ENCODE peak calls at places on chromosomes 5 and 9, in four cellular contexts. One of them, this sample, is unnamed.

GRCh38 chr5:87776785-87777184 is 364.1 kb upstream of the CCNH start:
- DNase-seq in vagina: no peak
- DNase-seq in lung: no peak
- DNase-seq in IMR-90: no peak
- DNase-seq in this sample: no peak

GRCh38 chr5:59592101-59592500 is 301.4 kb downstream of the PDE4D start:
- DNase-seq in lung: no peak
- DNase-seq in IMR-90: peak
- DNase-seq in vagina: no peak
- DNase-seq in this sample: peak

GRCh38 chr9:103755986-103756385 is 338.1 kb upstream of the SMC2 start:
- DNase-seq in IMR-90: no peak
- DNase-seq in lung: no peak
- DNase-seq in vagina: no peak
- DNase-seq in this sample: no peak

GRCh38 chr9:12956261-12956660 is 181.4 kb downstream of the LURAP1L start:
- DNase-seq in vagina: no peak
- DNase-seq in IMR-90: no peak
- DNase-seq in lung: no peak
- DNase-seq in this sample: no peak

GRCh38 chr5:120454094-120454798 is 9.9 kb upstream of the PRR16 start:
- DNase-seq in vagina: no peak
- DNase-seq in IMR-90: peak
- DNase-seq in lung: no peak
- DNase-seq in this sample: peak

GRCh38 chr5:103472820-103473219 is 89.8 kb downstream of the NUDT12 start:
- DNase-seq in lung: no peak
- DNase-seq in vagina: no peak
- DNase-seq in IMR-90: peak
- DNase-seq in this sample: no peak

GRCh38 chr5:56693220-56693579 is 122.1 kb upstream of the MAP3K1 start:
- DNase-seq in vagina: no peak
- DNase-seq in lung: no peak
- DNase-seq in IMR-90: no peak
- DNase-seq in this sample: no peak

GRCh38 chr9:105157178-105157583 is 87.3 kb upstream of the SLC44A1 start:
- DNase-seq in vagina: no peak
- DNase-seq in IMR-90: peak
- DNase-seq in lung: peak
- DNase-seq in this sample: peak

GRCh38 chr9:18245911-18246310 is 228.0 kb upstream of the ADAMTSL1 start:
- DNase-seq in vagina: no peak
- DNase-seq in IMR-90: peak
- DNase-seq in lung: no peak
- DNase-seq in this sample: no peak

GRCh38 chr9:83154821-83155220 is 91.9 kb upstream of the RASEF start:
- DNase-seq in IMR-90: no peak
- DNase-seq in vagina: no peak
- DNase-seq in lung: no peak
- DNase-seq in this sample: no peak

GRCh38 chr5:16826379-16827125 is 109.5 kb downstream of the MYO10 start:
- DNase-seq in vagina: no peak
- DNase-seq in IMR-90: no peak
- DNase-seq in lung: no peak
- DNase-seq in this sample: no peak

GRCh38 chr5:66718374-66718977 is 122.3 kb downstream of the MAST4 start:
- DNase-seq in lung: no peak
- DNase-seq in IMR-90: no peak
- DNase-seq in vagina: no peak
- DNase-seq in this sample: no peak

GRCh38 chr9:123998278-123998925 is 13.2 kb upstream of the LHX2 start:
- DNase-seq in IMR-90: no peak
- DNase-seq in lung: no peak
- DNase-seq in vagina: no peak
- DNase-seq in this sample: no peak

GRCh38 chr5:27191786-27192505 is 153.6 kb upstream of the CDH9 start:
- DNase-seq in lung: no peak
- DNase-seq in IMR-90: peak
- DNase-seq in vagina: no peak
- DNase-seq in this sample: no peak

GRCh38 chr5:137190031-137190430 is 309.1 kb downstream of the SPOCK1 start:
- DNase-seq in lung: no peak
- DNase-seq in vagina: no peak
- DNase-seq in IMR-90: no peak
- DNase-seq in this sample: no peak

GRCh38 chr5:175059687-175060194 is 335.4 kb downstream of the MSX2 start:
- DNase-seq in IMR-90: peak
- DNase-seq in lung: no peak
- DNase-seq in vagina: no peak
- DNase-seq in this sample: peak

GRCh38 chr9:136544549-136545064 is 1.2 kb downstream of the NOTCH1 start:
- DNase-seq in lung: peak
- DNase-seq in IMR-90: no peak
- DNase-seq in vagina: no peak
- DNase-seq in this sample: no peak

GRCh38 chr9:133351908-133352634 is 4.1 kb downstream of the RPL7A start:
- DNase-seq in vagina: no peak
- DNase-seq in IMR-90: peak
- DNase-seq in lung: no peak
- DNase-seq in this sample: no peak

GRCh38 chr5:79297661-79298060 is 61.7 kb downstream of the JMY start:
- DNase-seq in IMR-90: peak
- DNase-seq in vagina: no peak
- DNase-seq in lung: no peak
- DNase-seq in this sample: no peak

GRCh38 chr5:110258460-110258859 is 468.0 kb downstream of the TMEM232 start:
- DNase-seq in IMR-90: no peak
- DNase-seq in vagina: no peak
- DNase-seq in lung: no peak
- DNase-seq in this sample: no peak

GRCh38 chr5:133425764-133426738 is 186.3 kb downstream of the FSTL4 start:
- DNase-seq in vagina: peak
- DNase-seq in IMR-90: no peak
- DNase-seq in lung: no peak
- DNase-seq in this sample: no peak

GRCh38 chr5:57862471-57863282 is 380.1 kb upstream of the ACTBL2 start:
- DNase-seq in lung: no peak
- DNase-seq in IMR-90: peak
- DNase-seq in vagina: no peak
- DNase-seq in this sample: no peak

GRCh38 chr5:3035452-3035851 is 284.0 kb upstream of the IRX2 start:
- DNase-seq in lung: no peak
- DNase-seq in vagina: no peak
- DNase-seq in IMR-90: no peak
- DNase-seq in this sample: no peak

GRCh38 chr5:145982572-145983314 is 46.4 kb downstream of the SH3RF2 start:
- DNase-seq in vagina: no peak
- DNase-seq in IMR-90: peak
- DNase-seq in lung: no peak
- DNase-seq in this sample: no peak

GRCh38 chr5:55933377-55934116 is 61.2 kb downstream of the IL6ST start:
- DNase-seq in lung: no peak
- DNase-seq in IMR-90: no peak
- DNase-seq in vagina: no peak
- DNase-seq in this sample: no peak

GRCh38 chr9:25542319-25542718 is 135.9 kb downstream of the TUSC1 start:
- DNase-seq in lung: no peak
- DNase-seq in IMR-90: no peak
- DNase-seq in vagina: no peak
- DNase-seq in this sample: no peak

GRCh38 chr9:133738039-133738805 is at the start of gene SARDH:
- DNase-seq in vagina: no peak
- DNase-seq in lung: peak
- DNase-seq in IMR-90: peak
- DNase-seq in this sample: no peak

GRCh38 chr5:4015709-4016108 is 420.1 kb downstream of the IRX1 start:
- DNase-seq in IMR-90: no peak
- DNase-seq in lung: no peak
- DNase-seq in vagina: no peak
- DNase-seq in this sample: no peak

GRCh38 chr5:3639175-3639574 is 43.5 kb downstream of the IRX1 start:
- DNase-seq in IMR-90: no peak
- DNase-seq in lung: no peak
- DNase-seq in vagina: no peak
- DNase-seq in this sample: no peak

GRCh38 chr9:78575041-78575440 is 278.1 kb downstream of the PSAT1 start:
- DNase-seq in IMR-90: no peak
- DNase-seq in lung: no peak
- DNase-seq in vagina: no peak
- DNase-seq in this sample: no peak

GRCh38 chr5:86623785-86624483 is 6.2 kb downstream of the COX7C start:
- DNase-seq in IMR-90: no peak
- DNase-seq in vagina: no peak
- DNase-seq in lung: no peak
- DNase-seq in this sample: no peak

GRCh38 chr5:67817652-67818051 is 397.9 kb upstream of the PIK3R1 start:
- DNase-seq in lung: no peak
- DNase-seq in IMR-90: no peak
- DNase-seq in vagina: no peak
- DNase-seq in this sample: no peak

GRCh38 chr5:173671121-173671949 is 54.9 kb upstream of the BOD1 start:
- DNase-seq in vagina: no peak
- DNase-seq in IMR-90: no peak
- DNase-seq in lung: no peak
- DNase-seq in this sample: no peak

GRCh38 chr9:32264171-32264862 is 120.1 kb upstream of the ACO1 start:
- DNase-seq in IMR-90: peak
- DNase-seq in vagina: no peak
- DNase-seq in lung: no peak
- DNase-seq in this sample: no peak

GRCh38 chr9:117414220-117414905 is 494 bp downstream of the ASTN2 start:
- DNase-seq in lung: no peak
- DNase-seq in IMR-90: no peak
- DNase-seq in vagina: no peak
- DNase-seq in this sample: no peak

GRCh38 chr9:117416856-117417255 is 2.0 kb upstream of the ASTN2 start:
- DNase-seq in IMR-90: no peak
- DNase-seq in lung: no peak
- DNase-seq in vagina: no peak
- DNase-seq in this sample: no peak

GRCh38 chr9:117414906-117415583 is at the start of gene ASTN2:
- DNase-seq in lung: no peak
- DNase-seq in IMR-90: no peak
- DNase-seq in vagina: no peak
- DNase-seq in this sample: no peak

GRCh38 chr9:117413346-117414219 is 1.3 kb downstream of the ASTN2 start:
- DNase-seq in lung: no peak
- DNase-seq in IMR-90: no peak
- DNase-seq in vagina: no peak
- DNase-seq in this sample: no peak

DNA sequence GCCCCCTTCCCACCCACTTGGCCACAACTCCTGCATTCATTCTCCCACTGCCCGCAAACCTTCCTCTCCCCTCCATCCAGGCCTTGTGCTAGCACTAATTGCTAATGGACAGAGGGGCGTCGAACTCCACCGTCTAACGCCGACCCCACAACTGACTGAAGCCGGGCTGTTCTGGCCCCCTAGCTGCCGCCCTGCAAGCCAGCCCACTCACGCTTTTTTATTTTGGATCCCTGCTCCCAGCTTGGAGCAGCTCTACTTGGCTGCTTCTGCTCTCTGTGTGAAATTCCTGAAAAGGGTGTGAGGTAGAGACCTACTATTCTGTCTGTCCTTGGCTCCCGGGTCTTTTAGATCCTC is 704 bp upstream of the ASTN2 start:
- DNase-seq in lung: no peak
- DNase-seq in vagina: no peak
- DNase-seq in IMR-90: no peak
- DNase-seq in this sample: no peak
- TF ChIP-seq CTCF in lung: no peak
- TF ChIP-seq CTCF in vagina: no peak
- TF ChIP-seq CTCF in IMR-90: no peak
- TF ChIP-seq CTCF in this sample: no peak

GRCh38 chr9:80082213-80082612 is 510.4 kb downstream of the TLE4 start:
- DNase-seq in lung: no peak
- DNase-seq in vagina: no peak
- DNase-seq in IMR-90: no peak
- DNase-seq in this sample: no peak
- H3K27ac ChIP-seq in lung: no peak
- H3K27ac ChIP-seq in vagina: no peak
- H3K27ac ChIP-seq in IMR-90: no peak
- H3K27ac ChIP-seq in this sample: no peak

GRCh38 chr5:138352071-138352721 is at the start of gene KDM3B:
- DNase-seq in vagina: no peak
- DNase-seq in IMR-90: peak
- DNase-seq in lung: peak
- DNase-seq in this sample: peak

GRCh38 chr5:138354387-138354786 is 1.9 kb downstream of the KDM3B start:
- DNase-seq in IMR-90: no peak
- DNase-seq in lung: no peak
- DNase-seq in vagina: no peak
- DNase-seq in this sample: no peak

GRCh38 chr5:138351517-138351916 is 968 bp upstream of the KDM3B start:
- DNase-seq in IMR-90: no peak
- DNase-seq in lung: no peak
- DNase-seq in vagina: no peak
- DNase-seq in this sample: no peak

GRCh38 chr5:138353550-138353893 is 1.0 kb downstream of the KDM3B start:
- DNase-seq in IMR-90: no peak
- DNase-seq in vagina: no peak
- DNase-seq in lung: no peak
- DNase-seq in this sample: no peak

GRCh38 chr5:138352722-138353549 is 451 bp downstream of the KDM3B start:
- DNase-seq in IMR-90: peak
- DNase-seq in vagina: no peak
- DNase-seq in lung: peak
- DNase-seq in this sample: no peak
- TF ChIP-seq CTCF in IMR-90: peak
- TF ChIP-seq CTCF in vagina: no peak
- TF ChIP-seq CTCF in lung: no peak
- TF ChIP-seq CTCF in this sample: no peak

GRCh38 chr5:10337986-10338385 is 15.5 kb upstream of the MARCHF6 start:
- DNase-seq in IMR-90: no peak
- DNase-seq in lung: no peak
- DNase-seq in vagina: no peak
- DNase-seq in this sample: no peak
- H3K27ac ChIP-seq in IMR-90: no peak
- H3K27ac ChIP-seq in lung: no peak
- H3K27ac ChIP-seq in vagina: no peak
- H3K27ac ChIP-seq in this sample: no peak

GRCh38 chr5:143682788-143683419 is 129.1 kb upstream of the HMHB1 start:
- DNase-seq in lung: no peak
- DNase-seq in vagina: no peak
- DNase-seq in IMR-90: peak
- DNase-seq in this sample: no peak

GRCh38 chr5:143687604-143688003 is 124.4 kb upstream of the HMHB1 start:
- DNase-seq in IMR-90: peak
- DNase-seq in lung: no peak
- DNase-seq in vagina: no peak
- DNase-seq in this sample: no peak

GRCh38 chr5:143683459-143683858 is 128.5 kb upstream of the HMHB1 start:
- DNase-seq in lung: no peak
- DNase-seq in vagina: no peak
- DNase-seq in IMR-90: no peak
- DNase-seq in this sample: no peak

GRCh38 chr5:143682221-143682620 is 129.7 kb upstream of the HMHB1 start:
- DNase-seq in lung: no peak
- DNase-seq in vagina: no peak
- DNase-seq in IMR-90: peak
- DNase-seq in this sample: no peak

GRCh38 chr5:143685416-143685815 is 126.5 kb upstream of the HMHB1 start:
- DNase-seq in vagina: no peak
- DNase-seq in IMR-90: peak
- DNase-seq in lung: no peak
- DNase-seq in this sample: no peak
- TF ChIP-seq CTCF in vagina: no peak
- TF ChIP-seq CTCF in IMR-90: peak
- TF ChIP-seq CTCF in lung: no peak
- TF ChIP-seq CTCF in this sample: peak